ENCODE peak calls at places on chromosomes 1 and 21, in six cellular contexts. One of them, this sample, is unnamed.

GRCh38 chr1:227896710-227897655 is 50.7 kb downstream of the WNT9A start:
- DNase-seq in mesothelial cell of epicardium: peak
- DNase-seq in mucosa of descending colon: peak
- DNase-seq in ovary: peak
- DNase-seq in colonic mucosa: no peak
- DNase-seq in A549: no peak
- DNase-seq in this sample: peak

GRCh38 chr1:206145771-206146290 is 28.6 kb upstream of the AVPR1B start:
- DNase-seq in mesothelial cell of epicardium: no peak
- DNase-seq in mucosa of descending colon: no peak
- DNase-seq in ovary: no peak
- DNase-seq in colonic mucosa: no peak
- DNase-seq in A549: no peak
- DNase-seq in this sample: no peak

GRCh38 chr1:22875851-22876250 is 96.8 kb downstream of the LACTBL1 start:
- DNase-seq in mesothelial cell of epicardium: no peak
- DNase-seq in mucosa of descending colon: no peak
- DNase-seq in ovary: no peak
- DNase-seq in colonic mucosa: no peak
- DNase-seq in A549: no peak
- DNase-seq in this sample: no peak

GRCh38 chr21:37762606-37763005 is 153.7 kb downstream of the KCNJ6 start:
- DNase-seq in mesothelial cell of epicardium: no peak
- DNase-seq in mucosa of descending colon: no peak
- DNase-seq in ovary: no peak
- DNase-seq in colonic mucosa: no peak
- DNase-seq in A549: no peak
- DNase-seq in this sample: no peak

GRCh38 chr1:184555665-184556641 is 169.1 kb downstream of the C1orf21 start:
- DNase-seq in mesothelial cell of epicardium: no peak
- DNase-seq in mucosa of descending colon: no peak
- DNase-seq in ovary: no peak
- DNase-seq in colonic mucosa: no peak
- DNase-seq in A549: no peak
- DNase-seq in this sample: no peak

GRCh38 chr21:17372200-17372599 is 140.6 kb upstream of the CXADR start:
- DNase-seq in mesothelial cell of epicardium: no peak
- DNase-seq in mucosa of descending colon: no peak
- DNase-seq in ovary: no peak
- DNase-seq in colonic mucosa: no peak
- DNase-seq in A549: no peak
- DNase-seq in this sample: no peak

GRCh38 chr1:214946615-214947014 is 135.9 kb upstream of the KCNK2 start:
- DNase-seq in mesothelial cell of epicardium: no peak
- DNase-seq in mucosa of descending colon: no peak
- DNase-seq in ovary: no peak
- DNase-seq in colonic mucosa: no peak
- DNase-seq in A549: no peak
- DNase-seq in this sample: no peak

GRCh38 chr1:67604778-67605177 is 80.2 kb upstream of the GADD45A start:
- DNase-seq in mesothelial cell of epicardium: no peak
- DNase-seq in mucosa of descending colon: no peak
- DNase-seq in ovary: no peak
- DNase-seq in colonic mucosa: no peak
- DNase-seq in A549: no peak
- DNase-seq in this sample: no peak

GRCh38 chr21:45950740-45951515 is 30.6 kb upstream of the COL6A1 start:
- DNase-seq in mesothelial cell of epicardium: no peak
- DNase-seq in mucosa of descending colon: no peak
- DNase-seq in ovary: peak
- DNase-seq in colonic mucosa: peak
- DNase-seq in A549: no peak
- DNase-seq in this sample: no peak

GRCh38 chr1:166972827-166973226 is 2.5 kb downstream of the ILDR2 start:
- DNase-seq in mesothelial cell of epicardium: no peak
- DNase-seq in mucosa of descending colon: no peak
- DNase-seq in ovary: no peak
- DNase-seq in colonic mucosa: no peak
- DNase-seq in A549: no peak
- DNase-seq in this sample: no peak

GRCh38 chr1:9798236-9799130 is 25.3 kb downstream of the CLSTN1 start:
- DNase-seq in mesothelial cell of epicardium: no peak
- DNase-seq in mucosa of descending colon: no peak
- DNase-seq in ovary: peak
- DNase-seq in colonic mucosa: no peak
- DNase-seq in A549: no peak
- DNase-seq in this sample: no peak

GRCh38 chr1:221683681-221684080 is 58.2 kb downstream of the DUSP10 start:
- DNase-seq in mesothelial cell of epicardium: no peak
- DNase-seq in mucosa of descending colon: no peak
- DNase-seq in ovary: no peak
- DNase-seq in colonic mucosa: no peak
- DNase-seq in A549: no peak
- DNase-seq in this sample: no peak

GRCh38 chr1:186403632-186404031 is 28.0 kb downstream of the ODR4 start:
- DNase-seq in mesothelial cell of epicardium: no peak
- DNase-seq in mucosa of descending colon: no peak
- DNase-seq in ovary: no peak
- DNase-seq in colonic mucosa: no peak
- DNase-seq in A549: no peak
- DNase-seq in this sample: no peak

GRCh38 chr1:110610084-110610483 is 3.9 kb upstream of the KCNA2 start:
- DNase-seq in mesothelial cell of epicardium: no peak
- DNase-seq in mucosa of descending colon: no peak
- DNase-seq in ovary: no peak
- DNase-seq in colonic mucosa: no peak
- DNase-seq in A549: no peak
- DNase-seq in this sample: no peak

GRCh38 chr1:104295516-104295915 is 545.8 kb downstream of the AMY1C start:
- DNase-seq in mesothelial cell of epicardium: no peak
- DNase-seq in mucosa of descending colon: no peak
- DNase-seq in ovary: no peak
- DNase-seq in colonic mucosa: no peak
- DNase-seq in A549: no peak
- DNase-seq in this sample: no peak

GRCh38 chr1:234602334-234603220 is 7.4 kb downstream of the IRF2BP2 start:
- DNase-seq in mesothelial cell of epicardium: no peak
- DNase-seq in mucosa of descending colon: no peak
- DNase-seq in ovary: no peak
- DNase-seq in colonic mucosa: peak
- DNase-seq in A549: peak
- DNase-seq in this sample: no peak

GRCh38 chr1:92993581-92993980 is 32.3 kb upstream of the DIPK1A start:
- DNase-seq in mesothelial cell of epicardium: no peak
- DNase-seq in mucosa of descending colon: no peak
- DNase-seq in ovary: no peak
- DNase-seq in colonic mucosa: no peak
- DNase-seq in A549: no peak
- DNase-seq in this sample: no peak

GRCh38 chr1:54763814-54764131 is 550 bp downstream of the PARS2 start:
- DNase-seq in mesothelial cell of epicardium: no peak
- DNase-seq in mucosa of descending colon: no peak
- DNase-seq in ovary: no peak
- DNase-seq in colonic mucosa: no peak
- DNase-seq in A549: peak
- DNase-seq in this sample: no peak

GRCh38 chr1:80962559-80962958 is 838.2 kb upstream of the ADGRL2 start:
- DNase-seq in mesothelial cell of epicardium: no peak
- DNase-seq in mucosa of descending colon: no peak
- DNase-seq in ovary: no peak
- DNase-seq in colonic mucosa: no peak
- DNase-seq in A549: no peak
- DNase-seq in this sample: no peak

GRCh38 chr1:160224606-160225005 is 19.4 kb downstream of the PEA15 start:
- DNase-seq in mesothelial cell of epicardium: no peak
- DNase-seq in mucosa of descending colon: no peak
- DNase-seq in ovary: no peak
- DNase-seq in colonic mucosa: no peak
- DNase-seq in A549: no peak
- DNase-seq in this sample: no peak
- TF ChIP-seq CTCF in mesothelial cell of epicardium: no peak
- TF ChIP-seq CTCF in mucosa of descending colon: no peak
- TF ChIP-seq CTCF in ovary: no peak
- TF ChIP-seq CTCF in colonic mucosa: no peak
- TF ChIP-seq CTCF in A549: no peak
- TF ChIP-seq CTCF in this sample: no peak

GRCh38 chr1:71979947-71980346 is 302.4 kb downstream of the NEGR1 start:
- DNase-seq in mesothelial cell of epicardium: no peak
- DNase-seq in mucosa of descending colon: no peak
- DNase-seq in ovary: no peak
- DNase-seq in colonic mucosa: no peak
- DNase-seq in A549: no peak
- DNase-seq in this sample: no peak
- TF ChIP-seq CTCF in mesothelial cell of epicardium: no peak
- TF ChIP-seq CTCF in mucosa of descending colon: no peak
- TF ChIP-seq CTCF in ovary: no peak
- TF ChIP-seq CTCF in colonic mucosa: no peak
- TF ChIP-seq CTCF in A549: no peak
- TF ChIP-seq CTCF in this sample: no peak

GRCh38 chr1:189693140-189693539 is 784.5 kb downstream of the BRINP3 start:
- DNase-seq in mesothelial cell of epicardium: no peak
- DNase-seq in mucosa of descending colon: no peak
- DNase-seq in ovary: no peak
- DNase-seq in colonic mucosa: no peak
- DNase-seq in A549: no peak
- DNase-seq in this sample: no peak
- TF ChIP-seq CTCF in mesothelial cell of epicardium: no peak
- TF ChIP-seq CTCF in mucosa of descending colon: no peak
- TF ChIP-seq CTCF in ovary: no peak
- TF ChIP-seq CTCF in colonic mucosa: no peak
- TF ChIP-seq CTCF in A549: no peak
- TF ChIP-seq CTCF in this sample: no peak

GRCh38 chr1:50473513-50473912 is 50.3 kb upstream of the DMRTA2 start:
- DNase-seq in mesothelial cell of epicardium: no peak
- DNase-seq in mucosa of descending colon: no peak
- DNase-seq in ovary: no peak
- DNase-seq in colonic mucosa: no peak
- DNase-seq in A549: no peak
- DNase-seq in this sample: no peak

GRCh38 chr1:50474859-50475809 is 51.9 kb upstream of the DMRTA2 start:
- DNase-seq in mesothelial cell of epicardium: no peak
- DNase-seq in mucosa of descending colon: no peak
- DNase-seq in ovary: no peak
- DNase-seq in colonic mucosa: no peak
- DNase-seq in A549: peak
- DNase-seq in this sample: no peak

GRCh38 chr1:50476800-50477199 is 53.6 kb upstream of the DMRTA2 start:
- DNase-seq in mesothelial cell of epicardium: no peak
- DNase-seq in mucosa of descending colon: no peak
- DNase-seq in ovary: no peak
- DNase-seq in colonic mucosa: no peak
- DNase-seq in A549: no peak
- DNase-seq in this sample: no peak

GRCh38 chr1:50471967-50472366 is 48.7 kb upstream of the DMRTA2 start:
- DNase-seq in mesothelial cell of epicardium: no peak
- DNase-seq in mucosa of descending colon: no peak
- DNase-seq in ovary: no peak
- DNase-seq in colonic mucosa: no peak
- DNase-seq in A549: no peak
- DNase-seq in this sample: no peak
- TF ChIP-seq CTCF in mesothelial cell of epicardium: no peak
- TF ChIP-seq CTCF in mucosa of descending colon: no peak
- TF ChIP-seq CTCF in ovary: no peak
- TF ChIP-seq CTCF in colonic mucosa: no peak
- TF ChIP-seq CTCF in A549: no peak
- TF ChIP-seq CTCF in this sample: no peak

GRCh38 chr1:23913212-23913880 is at the start of gene CNR2:
- DNase-seq in mesothelial cell of epicardium: no peak
- DNase-seq in mucosa of descending colon: peak
- DNase-seq in ovary: no peak
- DNase-seq in colonic mucosa: no peak
- DNase-seq in A549: no peak
- DNase-seq in this sample: peak

GRCh38 chr1:23911924-23912323 is 1.2 kb downstream of the CNR2 start:
- DNase-seq in mesothelial cell of epicardium: no peak
- DNase-seq in mucosa of descending colon: no peak
- DNase-seq in ovary: no peak
- DNase-seq in colonic mucosa: no peak
- DNase-seq in A549: no peak
- DNase-seq in this sample: no peak

GRCh38 chr1:23915470-23915869 is 2.3 kb upstream of the CNR2 start:
- DNase-seq in mesothelial cell of epicardium: no peak
- DNase-seq in mucosa of descending colon: no peak
- DNase-seq in ovary: no peak
- DNase-seq in colonic mucosa: no peak
- DNase-seq in A549: no peak
- DNase-seq in this sample: no peak

GRCh38 chr1:23914921-23915320 is 1.8 kb upstream of the CNR2 start:
- DNase-seq in mesothelial cell of epicardium: no peak
- DNase-seq in mucosa of descending colon: no peak
- DNase-seq in ovary: no peak
- DNase-seq in colonic mucosa: no peak
- DNase-seq in A549: no peak
- DNase-seq in this sample: no peak

DNA sequence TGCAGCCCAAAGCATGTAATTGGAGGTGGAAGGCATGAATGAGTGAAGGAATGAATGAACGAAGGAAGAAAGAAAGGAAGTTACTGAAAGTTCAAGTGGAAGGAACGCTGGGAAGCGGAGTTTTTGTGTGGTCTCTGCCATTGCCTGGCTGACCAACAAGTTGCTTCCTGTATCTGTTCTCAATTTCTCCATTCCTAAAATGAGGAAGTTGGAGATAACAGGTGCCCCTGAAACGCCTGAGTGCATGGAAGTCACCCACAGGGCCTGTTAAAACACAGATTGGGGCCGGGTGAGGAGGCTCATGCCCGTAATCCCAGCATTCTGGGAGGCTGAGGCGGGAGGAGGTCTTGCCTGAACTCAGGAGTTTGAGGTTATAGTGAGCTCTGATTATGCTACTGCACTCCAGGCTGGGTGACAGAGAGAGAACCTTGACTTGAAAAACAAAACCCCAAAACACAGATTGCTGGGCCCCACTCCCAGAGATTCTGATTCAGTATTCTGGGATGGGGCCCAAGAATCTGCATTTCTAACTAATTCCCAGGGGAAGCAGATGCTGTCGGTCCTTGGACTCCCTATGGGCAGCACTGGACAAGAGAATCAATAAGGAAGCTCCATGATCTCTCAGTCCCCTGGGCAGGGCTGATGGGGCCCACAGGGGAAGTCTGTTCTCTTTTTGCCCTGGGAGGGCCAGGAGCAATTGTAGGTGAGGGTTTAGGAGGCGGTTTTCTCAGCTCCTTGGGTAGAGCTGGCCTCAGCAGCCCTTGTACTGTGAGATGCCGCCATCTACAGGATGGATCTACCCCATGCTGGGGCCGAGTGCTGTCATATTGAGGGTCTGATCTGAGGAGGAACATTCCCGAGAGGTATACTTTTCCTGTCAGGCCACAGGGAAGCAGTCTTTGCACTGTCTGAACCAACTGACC is 3.3 kb upstream of the CNR2 start:
- DNase-seq in mesothelial cell of epicardium: peak
- DNase-seq in mucosa of descending colon: peak
- DNase-seq in ovary: peak
- DNase-seq in colonic mucosa: peak
- DNase-seq in A549: peak
- DNase-seq in this sample: peak
- TF ChIP-seq CTCF in mesothelial cell of epicardium: peak
- TF ChIP-seq CTCF in mucosa of descending colon: peak
- TF ChIP-seq CTCF in ovary: peak
- TF ChIP-seq CTCF in colonic mucosa: peak
- TF ChIP-seq CTCF in A549: peak
- TF ChIP-seq CTCF in this sample: peak

This sample was measured in natural killer cell.